ENCODE peak calls at places on chromosomes 16 and 17, in five cellular contexts. O is mesendoderm, S is H1, M is neuronal stem cell, T is IMR-90. Z is an unnamed sample.

GRCh38 chr17:29124135-29124930 is 55.9 kb downstream of the MYO18A start:
- DNase-seq in O (peak; percentile 91), S (peak; percentile 57), M (no peak), T (peak; percentile 82), Z (peak; percentile 48)

GRCh38 chr16:558298-559020 is 1.7 kb upstream of the PRR35 start:
- DNase-seq in O (no peak), S (no peak), M (no peak), T (no peak), Z (no peak)

GRCh38 chr17:75059369-75060345 is 12.6 kb downstream of the KCTD2 start:
- DNase-seq in O (peak; percentile 55), S (no peak), M (no peak), T (peak; percentile 81), Z (peak; percentile 72)

GRCh38 chr17:28407130-28407973 is 1.3 kb upstream of the SLC46A1 start:
- DNase-seq in O (no peak), S (peak; percentile 66), M (no peak), T (no peak), Z (no peak)

GRCh38 chr17:74466785-74467158 is 338 bp downstream of the CD300A start:
- DNase-seq in O (no peak), S (no peak), M (no peak), T (no peak), Z (no peak)

GRCh38 chr16:68885321-68885720 is 42.0 kb downstream of the TANGO6 start:
- DNase-seq in O (no peak), S (no peak), M (no peak), T (no peak), Z (no peak)

GRCh38 chr16:54921229-54921824 is 9.3 kb upstream of the IRX5 start:
- DNase-seq in O (no peak), S (no peak), M (no peak), T (no peak), Z (no peak)

GRCh38 chr16:58018803-58019202 is 6.8 kb upstream of the MMP15 start:
- DNase-seq in O (peak; percentile 65), S (peak; percentile 69), M (no peak), T (no peak), Z (no peak)

GRCh38 chr16:70693231-70693671 is 7.4 kb upstream of the MTSS2 start:
- DNase-seq in O (no peak), S (no peak), M (no peak), T (no peak), Z (peak; percentile 64)

GRCh38 chr17:43736389-43736788 is 22.2 kb downstream of the SOST start:
- DNase-seq in O (no peak), S (no peak), M (no peak), T (no peak), Z (no peak)

GRCh38 chr17:77391668-77392375 is 251.1 kb downstream of the SEC14L1 start:
- DNase-seq in O (peak; percentile 86), S (no peak), M (no peak), T (peak; percentile 99), Z (no peak)

GRCh38 chr17:77701996-77702395 is 256.5 kb upstream of the TNRC6C start:
- DNase-seq in O (no peak), S (peak; percentile 13), M (no peak), T (no peak), Z (no peak)

GRCh38 chr16:49833055-49833454 is 22.9 kb downstream of the ZNF423 start:
- DNase-seq in O (no peak), S (no peak), M (no peak), T (no peak), Z (no peak)

GRCh38 chr17:7862692-7863437 is 5.1 kb downstream of the CYB5D1 start:
- DNase-seq in O (peak; percentile 78), S (peak; percentile 78), M (peak; percentile 71), T (peak; percentile 54), Z (peak; percentile 50)

GRCh38 chr17:45255358-45255757 is 6.5 kb downstream of the SPATA32 start:
- DNase-seq in O (no peak), S (no peak), M (no peak), T (no peak), Z (no peak)

GRCh38 chr17:9002610-9003354 is 18.5 kb upstream of the NTN1 start:
- DNase-seq in O (peak; percentile 52), S (peak; percentile 72), M (peak; percentile 62), T (no peak), Z (peak; percentile 52)

GRCh38 chr17:82858376-82859126 is 18.7 kb upstream of the ZNF750 start:
- DNase-seq in O (peak; percentile 30), S (no peak), M (no peak), T (no peak), Z (peak; percentile 96)

GRCh38 chr16:85321856-85322271 is 209.6 kb upstream of the CIBAR2 start:
- DNase-seq in O (no peak), S (no peak), M (no peak), T (peak; percentile 89), Z (no peak)

GRCh38 chr17:13646411-13646810 is 44.7 kb upstream of the HS3ST3A1 start:
- DNase-seq in O (no peak), S (no peak), M (no peak), T (peak; percentile 28), Z (peak; percentile 17)

GRCh38 chr17:72587773-72588511 is 467.1 kb downstream of the SOX9 start:
- DNase-seq in O (no peak), S (no peak), M (no peak), T (peak; percentile 64), Z (peak; percentile 32)

GRCh38 chr16:9199312-9199711 is 107.9 kb downstream of the HAPSTR1 start:
- DNase-seq in O (no peak), S (no peak), M (no peak), T (no peak), Z (no peak)

GRCh38 chr17:78026381-78026780 is 67.9 kb downstream of the TNRC6C start:
- DNase-seq in O (no peak), S (no peak), M (no peak), T (no peak), Z (no peak)

GRCh38 chr16:62642677-62643076 is 606.4 kb upstream of the CDH8 start:
- DNase-seq in O (no peak), S (no peak), M (no peak), T (no peak), Z (no peak)

GRCh38 chr16:12062343-12063003 is 85.9 kb downstream of the SNX29 start:
- DNase-seq in O (peak; percentile 22), S (no peak), M (no peak), T (peak; percentile 72), Z (peak; percentile 36)

GRCh38 chr16:80526418-80527061 is 14.3 kb upstream of the DYNLRB2 start:
- DNase-seq in O (peak; percentile 73), S (no peak), M (peak; percentile 67), T (peak; percentile 55), Z (peak; percentile 90)

GRCh38 chr17:8420041-8420934 is 15.4 kb upstream of the NDEL1 start:
- DNase-seq in O (no peak), S (no peak), M (no peak), T (peak; percentile 52), Z (no peak)

GRCh38 chr17:78658281-78658785 is 81.1 kb upstream of the DNAH17 start:
- DNase-seq in O (no peak), S (no peak), M (no peak), T (peak; percentile 23), Z (no peak)

GRCh38 chr16:70269471-70269870 is 17.7 kb upstream of the EXOSC6 start:
- DNase-seq in O (no peak), S (no peak), M (no peak), T (no peak), Z (no peak)

GRCh38 chr16:27258241-27258734 is 10.3 kb downstream of the NSMCE1 start:
- DNase-seq in O (peak; percentile 77), S (no peak), M (no peak), T (peak; percentile 73), Z (peak; percentile 80)

GRCh38 chr17:40024901-40025300 is 9.7 kb downstream of the CSF3 start:
- DNase-seq in O (no peak), S (no peak), M (no peak), T (no peak), Z (no peak)

GRCh38 chr16:29117631-29118030 is 132.8 kb downstream of the LAT start:
- DNase-seq in O (no peak), S (no peak), M (no peak), T (no peak), Z (peak; percentile 5)

GRCh38 chr16:29111421-29111820 is 126.6 kb downstream of the LAT start:
- DNase-seq in O (no peak), S (no peak), M (no peak), T (no peak), Z (no peak)

GRCh38 chr16:29116980-29117379 is 132.1 kb downstream of the LAT start:
- DNase-seq in O (no peak), S (no peak), M (no peak), T (no peak), Z (no peak)

GRCh38 chr16:29114476-29115012 is 129.7 kb downstream of the LAT start:
- DNase-seq in O (peak; percentile 9), S (no peak), M (no peak), T (no peak), Z (no peak)
- H3K18ac ChIP-seq in O (no peak overlapping the region), S (no peak overlapping the region), M (peak overlapping the region; percentile 84), T (peak overlapping the region; percentile 89), Z (no peak overlapping the region)

GRCh38 chr17:41420134-41420533 is 4.3 kb downstream of the KRT37 start:
- DNase-seq in O (no peak), S (no peak), M (no peak), T (peak; percentile 26), Z (no peak)

GRCh38 chr17:41419712-41420111 is 4.7 kb downstream of the KRT37 start:
- DNase-seq in O (no peak), S (no peak), M (no peak), T (no peak), Z (no peak)

GRCh38 chr17:41418116-41418860 is 6.1 kb downstream of the KRT37 start:
- DNase-seq in O (no peak), S (no peak), M (no peak), T (no peak), Z (no peak)

GRCh38 chr17:41421617-41422016 is 2.8 kb downstream of the KRT37 start:
- DNase-seq in O (no peak), S (no peak), M (no peak), T (no peak), Z (no peak)

DNA sequence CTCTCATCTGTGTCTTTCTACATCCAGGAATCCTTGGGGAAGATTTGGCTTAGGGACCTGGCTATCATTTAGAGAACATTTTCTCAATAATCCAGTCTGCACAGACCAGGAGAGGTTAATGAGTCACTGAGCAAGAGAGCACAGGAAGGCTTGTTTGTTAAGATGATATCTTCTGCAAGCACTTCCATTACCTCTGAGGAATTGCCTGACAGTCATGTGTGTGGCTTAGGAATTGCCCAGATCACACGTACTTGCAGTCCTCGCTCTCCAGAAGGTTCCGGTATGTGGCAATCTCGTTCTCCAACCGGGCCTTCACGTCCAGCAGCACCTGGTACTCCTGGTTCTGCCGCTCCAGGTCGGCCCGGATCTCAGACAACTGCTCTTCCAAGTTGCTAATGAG is 3.3 kb downstream of the KRT37 start:
- DNase-seq in O (no peak), S (no peak), M (no peak), T (peak; percentile 77), Z (peak; percentile 90)
- H3K18ac ChIP-seq in O (no peak overlapping the region), S (no peak overlapping the region), M (no peak overlapping the region), T (peak overlapping the region; percentile 30), Z (no peak overlapping the region)

DNA sequence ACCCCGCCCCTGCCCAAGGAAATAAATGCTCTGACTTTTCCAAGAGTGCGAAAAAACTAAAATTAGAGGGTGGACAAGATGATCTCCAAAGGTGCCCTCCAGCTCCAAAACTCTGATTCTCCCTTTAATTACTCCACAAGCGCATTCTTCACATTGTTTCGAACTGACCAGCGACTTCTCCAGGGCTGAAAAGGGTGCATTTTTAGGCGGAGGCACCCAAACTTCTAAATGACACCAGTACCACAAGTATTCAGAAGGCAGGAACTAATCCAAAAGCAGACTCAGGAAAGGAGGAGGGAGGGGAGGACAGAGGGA is 750 bp downstream of the ZFHX3 start:
- DNase-seq in O (peak; percentile 88), S (no peak), M (no peak), T (peak; percentile 57), Z (peak; percentile 62)
- H3K18ac ChIP-seq in O (no peak overlapping the region), S (no peak overlapping the region), M (no peak overlapping the region), T (peak overlapping the region; percentile 51), Z (peak overlapping the region; percentile 94)

GRCh38 chr17:10107320-10108165 is 90.9 kb downstream of the GAS7 start:
- DNase-seq in O (no peak), S (no peak), M (no peak), T (no peak), Z (no peak)
- H3K18ac ChIP-seq in O (no peak overlapping the region), S (no peak overlapping the region), M (no peak overlapping the region), T (no peak overlapping the region), Z (peak overlapping the region; percentile 18)